ENCODE peak calls at places on chromosomes 13 and 19, in five cellular contexts. O is coronary artery, T is epithelial cell of esophagus, K is AG09319, Z is WERI-Rb-1. B is an unnamed sample.

GRCh38 chr13:47672982-47673670 is 327.9 kb downstream of the SUCLA2 start:
- DNase-seq in O (no peak), T (peak), K (peak), Z (no peak), B (no peak)

GRCh38 chr19:53865918-53866696 is 1.6 kb upstream of the MYADM start:
- DNase-seq in O (peak), T (peak), K (no peak), Z (peak), B (peak)

GRCh38 chr19:6005321-6006069 is 27.6 kb upstream of the RANBP3 start:
- DNase-seq in O (peak), T (no peak), K (no peak), Z (no peak), B (no peak)

GRCh38 chr19:12331211-12331941 is 2.1 kb downstream of the ZNF563 start:
- DNase-seq in O (no peak), T (no peak), K (no peak), Z (peak), B (no peak)

GRCh38 chr13:39776439-39776838 is 121.0 kb downstream of the COG6 start:
- DNase-seq in O (no peak), T (peak), K (no peak), Z (no peak), B (no peak)

GRCh38 chr19:49853852-49854849 is 3.2 kb downstream of the PTOV1 start:
- DNase-seq in O (no peak), T (no peak), K (no peak), Z (no peak), B (no peak)

GRCh38 chr19:55563261-55563690 is 17.4 kb downstream of the ZNF579 start:
- DNase-seq in O (no peak), T (no peak), K (no peak), Z (peak), B (no peak)

GRCh38 chr19:32181356-32181920 is 164.0 kb upstream of the ZNF507 start:
- DNase-seq in O (peak), T (no peak), K (no peak), Z (no peak), B (no peak)

DNA sequence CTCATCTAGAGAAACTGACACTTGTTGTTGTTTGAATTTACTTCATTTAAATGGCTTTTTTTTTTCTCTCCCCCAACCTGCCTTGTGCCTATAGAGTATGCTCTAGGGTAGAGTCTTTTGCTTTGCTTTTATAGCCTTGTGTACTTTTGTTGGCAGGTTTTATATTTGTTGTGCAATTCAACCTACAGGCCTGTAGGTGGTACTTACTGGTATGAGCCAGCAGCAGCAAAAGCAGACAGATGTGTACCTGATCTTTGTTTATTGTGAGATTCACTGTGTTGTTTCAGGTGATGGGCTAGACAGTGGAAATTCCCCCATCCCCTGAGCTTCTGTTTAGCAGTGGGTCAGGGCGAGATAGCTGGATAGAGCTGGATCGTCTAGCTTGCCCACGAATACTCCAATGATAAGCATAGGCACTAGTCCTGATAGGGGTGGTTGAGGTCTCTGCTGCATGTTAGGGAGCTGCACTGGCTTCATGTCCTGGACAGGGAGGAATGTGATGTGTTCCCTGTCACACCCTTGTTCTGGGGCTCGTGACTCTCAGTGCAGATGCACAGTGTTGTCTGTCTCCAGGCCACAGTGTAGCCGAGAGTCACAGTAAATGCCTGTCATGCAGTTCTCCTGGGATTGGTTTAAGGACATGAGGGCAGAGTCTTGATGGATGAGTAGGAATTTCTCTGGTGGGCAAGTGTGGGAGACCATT is 21.3 kb downstream of the DNAJC3 start:
- DNase-seq in O (no peak), T (peak), K (no peak), Z (no peak), B (no peak)
- TF ChIP-seq CTCF in O (no peak), T (peak), K (no peak), Z (peak), B (peak)

DNA sequence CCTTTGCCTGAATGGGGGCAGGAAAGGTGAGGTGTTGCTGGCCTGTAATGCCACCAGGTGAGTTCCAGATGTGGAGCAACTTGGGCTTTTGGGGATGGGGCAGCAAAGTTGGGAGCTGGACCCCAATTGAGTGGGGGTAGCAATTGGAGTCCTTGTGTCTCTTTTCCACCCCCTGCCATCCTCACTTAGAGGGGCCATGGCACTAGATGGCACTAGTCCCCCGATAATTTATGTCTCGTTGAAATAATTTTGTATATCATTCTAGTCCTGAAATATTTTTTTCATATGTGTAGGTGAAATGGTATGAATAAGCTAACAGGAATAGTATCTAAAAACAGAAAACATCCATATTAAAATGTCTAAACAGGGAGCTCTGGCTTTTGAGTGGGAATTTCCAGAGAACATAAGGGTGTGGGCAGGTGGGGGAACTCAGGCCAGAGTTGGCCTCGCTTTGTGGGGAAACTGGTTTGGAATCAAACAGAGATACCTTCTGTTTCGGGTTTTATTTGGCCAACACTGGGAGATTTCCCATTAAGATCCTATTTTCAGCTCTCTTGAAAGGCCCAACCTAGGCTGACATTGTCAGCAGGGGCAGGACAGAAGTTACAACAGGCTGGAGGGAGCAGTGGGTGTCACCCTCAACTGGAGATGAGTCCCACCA is 3.4 kb downstream of the ZNF576 start:
- DNase-seq in O (no peak), T (no peak), K (no peak), Z (no peak), B (no peak)
- TF ChIP-seq CTCF in O (no peak), T (no peak), K (no peak), Z (no peak), B (no peak)

DNA sequence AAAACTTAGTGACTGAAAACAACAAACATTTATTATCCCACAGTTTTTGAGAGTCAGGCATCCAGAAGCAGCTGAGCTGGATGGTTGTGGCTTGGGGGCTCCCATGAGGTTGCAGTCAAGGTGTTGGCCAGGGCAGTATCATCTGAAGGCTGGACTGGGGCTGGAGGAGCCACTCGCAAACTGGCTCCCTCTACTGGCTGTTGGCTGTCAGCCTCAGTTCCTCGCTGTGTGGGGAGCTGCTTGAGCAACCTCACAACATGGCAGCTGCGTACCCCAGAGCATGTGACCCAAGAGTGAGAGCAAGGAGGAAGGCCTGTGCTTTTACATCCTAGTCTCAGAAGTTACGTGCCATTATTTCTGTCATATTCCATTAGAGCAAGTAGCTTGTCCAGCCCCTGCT is 9.7 kb downstream of the YJU2 start:
- DNase-seq in O (no peak), T (no peak), K (no peak), Z (no peak), B (no peak)
- TF ChIP-seq CTCF in O (no peak), T (no peak), K (no peak), Z (peak), B (no peak)

GRCh38 chr19:48446579-48446978 is 796 bp downstream of the GRWD1 start:
- DNase-seq in O (no peak), T (no peak), K (no peak), Z (no peak), B (no peak)

GRCh38 chr19:48445256-48445605 is 552 bp upstream of the GRWD1 start:
- DNase-seq in O (no peak), T (peak), K (peak), Z (peak), B (no peak)

GRCh38 chr19:48444129-48444932 is 1.5 kb upstream of the GRWD1 start:
- DNase-seq in O (no peak), T (no peak), K (no peak), Z (no peak), B (no peak)

GRCh38 chr19:48444933-48445194 is 919 bp upstream of the GRWD1 start:
- DNase-seq in O (no peak), T (no peak), K (no peak), Z (no peak), B (no peak)

GRCh38 chr19:48445606-48446481 is at the start of gene GRWD1:
- DNase-seq in O (peak), T (peak), K (peak), Z (peak), B (peak)
- TF ChIP-seq CTCF in O (no peak), T (peak), K (no peak), Z (peak), B (no peak)

DNA sequence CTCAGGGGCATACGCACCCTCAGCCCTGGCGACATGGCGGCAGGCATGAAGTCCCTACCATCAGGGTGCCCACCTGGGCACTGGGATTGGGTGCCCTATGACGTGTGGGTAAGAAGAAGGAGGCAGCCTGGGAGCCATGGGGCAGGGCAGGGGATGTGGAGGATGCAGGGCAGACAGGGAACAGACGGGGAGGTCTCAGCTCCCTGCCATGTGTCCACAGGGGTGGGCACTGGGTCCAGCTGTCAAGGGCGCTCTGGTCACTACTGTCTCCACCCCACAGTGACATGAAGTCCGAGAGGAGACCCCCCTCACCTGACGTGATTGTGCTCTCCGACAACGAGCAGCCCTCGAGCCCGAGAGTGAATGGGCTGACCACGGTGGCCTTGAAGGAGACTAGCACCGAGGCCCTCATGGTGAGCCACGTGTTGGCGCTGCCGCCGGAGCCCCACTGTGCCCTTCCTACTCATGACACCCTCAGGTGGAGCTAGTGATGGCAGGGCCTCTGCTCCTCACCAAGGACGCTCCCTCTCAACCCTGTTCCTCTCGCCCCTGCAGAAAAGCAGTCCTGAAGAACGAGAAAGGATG is 23.2 kb downstream of the TSSK6 start:
- DNase-seq in O (no peak), T (no peak), K (no peak), Z (no peak), B (no peak)
- TF ChIP-seq CTCF in O (no peak), T (no peak), K (no peak), Z (no peak), B (no peak)

DNA sequence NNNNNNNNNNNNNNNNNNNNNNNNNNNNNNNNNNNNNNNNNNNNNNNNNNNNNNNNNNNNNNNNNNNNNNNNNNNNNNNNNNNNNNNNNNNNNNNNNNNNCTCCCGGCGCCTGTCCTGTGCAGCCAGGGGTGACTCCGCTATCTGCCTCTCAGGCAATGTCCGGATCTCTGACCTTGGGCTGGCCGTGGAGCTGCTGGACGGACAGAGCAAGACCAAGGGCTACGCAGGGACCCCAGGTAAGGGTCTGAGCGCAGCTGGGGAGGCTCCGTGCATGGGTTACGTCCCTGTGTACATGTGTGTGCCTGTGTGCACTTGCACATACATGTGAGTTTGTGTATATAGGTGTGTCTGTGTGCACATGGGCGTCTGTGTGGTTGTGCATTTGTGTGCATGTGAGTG is 36.1 kb upstream of the TMEM255B start:
- DNase-seq in O (no peak), T (no peak), K (no peak), Z (no peak), B (no peak)
- TF ChIP-seq CTCF in O (no peak), T (no peak), K (no peak), Z (no peak), B (no peak)

DNA sequence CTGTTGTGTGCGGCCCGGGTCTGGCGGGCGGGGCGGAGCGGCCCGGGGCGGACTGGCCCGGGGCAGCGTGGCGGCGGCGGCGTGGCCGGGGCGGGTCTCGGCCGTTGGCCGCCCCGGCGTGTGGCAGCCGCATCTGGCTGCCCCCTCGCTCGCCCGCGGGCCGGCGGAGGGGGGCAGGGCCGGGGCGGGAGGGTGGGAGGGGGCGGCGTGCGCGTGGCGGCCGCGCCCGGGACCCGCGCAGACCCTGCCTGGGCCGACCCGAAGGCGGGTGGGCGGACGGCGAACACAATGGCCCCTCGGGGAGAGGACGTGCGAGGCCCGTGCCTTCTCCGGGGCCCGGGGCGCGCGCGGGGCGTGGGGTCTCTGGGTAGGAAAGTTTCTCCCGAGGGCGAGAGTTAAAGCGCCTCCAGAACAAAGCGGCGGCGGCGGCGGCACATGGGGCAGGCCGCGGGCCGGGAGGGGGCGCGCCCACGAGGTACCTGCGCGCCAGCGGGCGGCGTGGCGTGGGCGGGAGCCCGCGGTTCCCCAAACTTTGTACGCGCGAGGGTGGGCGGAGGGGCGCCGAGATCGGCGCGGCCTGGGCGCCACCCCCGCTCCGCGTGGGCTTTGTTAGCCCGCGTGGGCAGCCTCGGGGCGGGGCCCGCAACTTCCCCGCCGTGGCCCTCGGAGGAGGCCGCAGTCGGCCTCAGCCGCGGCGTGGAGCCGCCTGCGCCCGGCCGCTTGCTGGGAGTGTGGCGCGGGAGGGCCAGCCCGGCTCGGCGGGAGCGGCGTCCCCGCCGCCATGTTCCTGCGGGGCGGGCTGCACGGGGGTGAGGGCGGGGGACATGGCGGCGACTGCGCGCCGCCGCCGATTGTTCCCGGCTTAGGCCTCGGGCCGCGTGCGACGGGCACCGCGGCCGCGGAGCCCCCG is 764 bp downstream of the MIR17HG start:
- DNase-seq in O (peak), T (peak), K (no peak), Z (peak), B (peak)
- TF ChIP-seq CTCF in O (no peak), T (no peak), K (no peak), Z (peak), B (no peak)

DNA sequence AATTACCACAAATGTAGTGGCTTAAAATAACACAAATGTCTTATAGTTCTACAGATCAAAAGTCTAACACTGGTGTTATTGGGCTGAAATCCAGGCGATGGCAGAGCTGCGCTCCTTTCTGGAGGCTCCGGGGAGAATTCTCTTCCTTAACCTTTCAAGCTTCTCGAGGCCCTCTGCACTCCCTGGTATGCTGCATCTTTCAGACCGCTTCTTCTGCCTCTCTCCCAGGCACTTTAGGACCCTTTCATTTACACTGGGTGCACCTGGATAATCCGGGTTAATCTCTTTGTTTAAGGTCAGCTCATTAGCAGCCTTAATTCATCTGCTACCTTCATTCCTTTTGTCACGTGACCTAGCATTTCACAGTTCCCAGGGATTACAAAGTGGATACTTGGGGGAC is 211.3 kb upstream of the RFC3 start:
- DNase-seq in O (no peak), T (peak), K (no peak), Z (peak), B (no peak)
- TF ChIP-seq CTCF in O (no peak), T (no peak), K (no peak), Z (peak), B (no peak)

GRCh38 chr13:99136427-99136954 is 64.2 kb upstream of the UBAC2 start:
- DNase-seq in O (peak), T (no peak), K (no peak), Z (no peak), B (no peak)
- TF ChIP-seq CTCF in O (no peak), T (no peak), K (no peak), Z (no peak), B (no peak)

GRCh38 chr19:37719927-37720265 is 335 bp upstream of the ZNF607 start:
- DNase-seq in O (no peak), T (no peak), K (no peak), Z (no peak), B (no peak)
- TF ChIP-seq CTCF in O (peak), T (no peak), K (no peak), Z (no peak), B (peak)

B was measured in glutamatergic neuron.